ENCODE peak calls at places on chromosomes 11 and 22, in four cellular contexts. S is body of pancreas; Y is CD4-positive, alpha-beta T cell; G is effector memory CD4-positive, alpha-beta T cell. F is an unnamed sample. For H3K27me3, the result is how much of the 10 kb centered on the place peaks cover.

GRCh38 chr22:41913842-41914534 is 886 bp downstream of the SHISA8 start:
- DNase-seq in S (no peak), Y (no peak), G (no peak), F (no peak)

GRCh38 chr11:130706572-130706971 is 209.7 kb downstream of the SNX19 start:
- DNase-seq in S (no peak), Y (no peak), G (no peak), F (no peak)

GRCh38 chr22:25021409-25021808 is 68.9 kb downstream of the KIAA1671 start:
- DNase-seq in S (no peak), Y (no peak), G (no peak), F (no peak)

GRCh38 chr11:14248577-14248976 is 110.4 kb downstream of the RRAS2 start:
- DNase-seq in S (no peak), Y (no peak), G (no peak), F (no peak)

GRCh38 chr11:58391879-58392278 is 14.8 kb downstream of the OR5B3 start:
- DNase-seq in S (no peak), Y (no peak), G (no peak), F (no peak)

GRCh38 chr11:130776044-130776390 is 140.3 kb downstream of the SNX19 start:
- DNase-seq in S (no peak), Y (no peak), G (no peak), F (no peak)

GRCh38 chr11:44708063-44708462 is 18.7 kb upstream of the TSPAN18 start:
- DNase-seq in S (no peak), Y (no peak), G (no peak), F (no peak)

GRCh38 chr11:19555266-19555665 is 157.4 kb upstream of the NAV2 start:
- DNase-seq in S (no peak), Y (no peak), G (no peak), F (peak)

GRCh38 chr22:47781024-47781423 is 1018.6 kb downstream of the TBC1D22A start:
- DNase-seq in S (no peak), Y (no peak), G (no peak), F (no peak)

GRCh38 chr22:36439481-36440271 is 41.8 kb downstream of the TXN2 start:
- DNase-seq in S (peak), Y (no peak), G (no peak), F (peak)

GRCh38 chr11:105000167-105000566 is 22.8 kb downstream of the CASP5 start:
- DNase-seq in S (no peak), Y (no peak), G (no peak), F (no peak)

GRCh38 chr22:42791721-42792452 is 65.2 kb downstream of the ARFGAP3 start:
- DNase-seq in S (peak), Y (no peak), G (no peak), F (peak)

GRCh38 chr11:77074205-77074604 is 7.4 kb downstream of the CAPN5 start:
- DNase-seq in S (peak), Y (no peak), G (no peak), F (peak)

GRCh38 chr11:63448646-63449045 is 42.3 kb downstream of the PLAAT5 start:
- DNase-seq in S (no peak), Y (no peak), G (no peak), F (no peak)

GRCh38 chr11:117836077-117836960 is 11.8 kb upstream of the FXYD2 start:
- DNase-seq in S (no peak), Y (no peak), G (no peak), F (peak)

GRCh38 chr11:46356911-46357482 is 9.7 kb downstream of the DGKZ start:
- DNase-seq in S (no peak), Y (no peak), G (no peak), F (no peak)

GRCh38 chr11:2799881-2800654 is 85.5 kb downstream of the CDKN1C start:
- DNase-seq in S (peak), Y (peak), G (no peak), F (peak)

GRCh38 chr11:116605543-116605942 is 167.2 kb downstream of the BUD13 start:
- DNase-seq in S (no peak), Y (no peak), G (no peak), F (peak)

GRCh38 chr11:26571861-26572654 is at the start of gene MUC15:
- DNase-seq in S (peak), Y (no peak), G (no peak), F (no peak)

GRCh38 chr11:123577081-123577598 is 77.3 kb downstream of the SCN3B start:
- DNase-seq in S (peak), Y (peak), G (no peak), F (peak)

GRCh38 chr11:70159612-70160570 is 43.2 kb upstream of the FADD start:
- DNase-seq in S (peak), Y (no peak), G (no peak), F (peak)

GRCh38 chr22:46514592-46515207 is 22.7 kb downstream of the CELSR1 start:
- DNase-seq in S (no peak), Y (no peak), G (no peak), F (no peak)

GRCh38 chr11:114395776-114396175 is 4.5 kb downstream of the C11orf71 start:
- DNase-seq in S (no peak), Y (no peak), G (no peak), F (no peak)

GRCh38 chr22:44670220-44670983 is 31.6 kb upstream of the PRR5 start:
- DNase-seq in S (no peak), Y (no peak), G (no peak), F (no peak)
- H3K27me3 ChIP-seq in S (under half), Y (under half), G (under half), F (under half)

DNA sequence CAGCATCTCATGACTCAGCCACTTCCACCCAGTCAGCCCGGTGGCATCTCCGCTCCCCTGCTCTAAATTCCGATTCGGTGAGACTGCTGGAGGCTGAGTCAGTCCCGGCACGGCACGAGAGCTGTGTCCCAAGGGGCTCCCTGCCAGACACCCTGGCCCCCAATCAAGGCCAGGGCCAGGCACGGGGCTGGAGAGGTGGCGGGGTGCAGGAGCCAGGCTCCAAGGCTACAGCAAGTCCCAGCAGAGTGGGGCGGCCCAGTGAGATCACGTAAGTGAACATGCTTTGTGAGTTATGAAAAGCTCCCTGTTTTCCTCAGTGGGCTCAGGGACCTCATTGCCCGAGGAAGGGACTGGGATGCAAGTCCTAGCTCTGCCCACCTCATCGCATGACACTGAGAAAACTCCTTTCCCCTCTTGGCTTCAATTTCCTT is 3.0 kb downstream of the C11orf68 start:
- DNase-seq in S (peak), Y (no peak), G (no peak), F (peak)
- H3K27ac ChIP-seq in S (peak), Y (no peak), G (no peak), F (peak)

GRCh38 chr22:29201722-29202230 is 3.9 kb upstream of the EMID1 start:
- DNase-seq in S (no peak), Y (no peak), G (no peak), F (no peak)
- H3K27me3 ChIP-seq in S (under half), Y (under half), G (under half), F (under half)

DNA sequence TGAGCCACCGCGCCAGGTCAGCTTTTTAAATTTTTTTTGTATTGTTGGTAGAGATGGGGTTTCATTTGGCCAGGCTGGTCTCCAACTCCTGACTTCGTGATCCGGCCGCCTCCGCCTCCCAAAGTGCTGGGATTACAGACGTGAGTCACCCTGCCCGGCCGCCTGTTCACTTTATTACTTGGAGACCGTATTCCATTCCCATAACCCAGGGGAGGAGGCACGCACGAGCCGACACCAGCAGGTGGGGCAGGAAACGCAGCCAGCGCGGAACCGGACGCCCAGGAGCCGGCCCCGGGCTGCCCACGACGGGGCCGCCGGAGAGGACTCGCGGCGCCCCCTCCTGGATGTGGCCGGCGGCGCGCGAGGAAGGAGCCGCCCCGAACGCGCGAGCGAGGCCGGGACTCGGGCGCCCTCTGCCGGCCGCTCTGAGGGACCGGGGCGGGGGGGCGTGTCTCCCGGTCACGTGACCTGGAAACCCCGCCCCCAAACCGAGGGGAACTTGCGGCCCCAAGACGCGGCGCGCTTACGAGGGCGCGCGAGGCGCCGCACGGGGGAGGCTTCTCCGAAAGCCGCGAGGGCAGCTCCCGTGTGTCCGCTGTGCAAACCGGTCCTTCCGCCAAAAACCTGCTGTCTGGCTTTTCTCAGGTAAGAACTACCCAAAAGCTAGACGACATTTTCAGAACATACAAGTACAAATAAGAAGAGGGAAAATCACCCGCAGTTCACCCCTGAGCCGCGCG is 11.6 kb upstream of the RNH1 start:
- DNase-seq in S (peak), Y (peak), G (peak), F (peak)
- H3K27ac ChIP-seq in S (peak), Y (peak), G (no peak), F (peak)

DNA sequence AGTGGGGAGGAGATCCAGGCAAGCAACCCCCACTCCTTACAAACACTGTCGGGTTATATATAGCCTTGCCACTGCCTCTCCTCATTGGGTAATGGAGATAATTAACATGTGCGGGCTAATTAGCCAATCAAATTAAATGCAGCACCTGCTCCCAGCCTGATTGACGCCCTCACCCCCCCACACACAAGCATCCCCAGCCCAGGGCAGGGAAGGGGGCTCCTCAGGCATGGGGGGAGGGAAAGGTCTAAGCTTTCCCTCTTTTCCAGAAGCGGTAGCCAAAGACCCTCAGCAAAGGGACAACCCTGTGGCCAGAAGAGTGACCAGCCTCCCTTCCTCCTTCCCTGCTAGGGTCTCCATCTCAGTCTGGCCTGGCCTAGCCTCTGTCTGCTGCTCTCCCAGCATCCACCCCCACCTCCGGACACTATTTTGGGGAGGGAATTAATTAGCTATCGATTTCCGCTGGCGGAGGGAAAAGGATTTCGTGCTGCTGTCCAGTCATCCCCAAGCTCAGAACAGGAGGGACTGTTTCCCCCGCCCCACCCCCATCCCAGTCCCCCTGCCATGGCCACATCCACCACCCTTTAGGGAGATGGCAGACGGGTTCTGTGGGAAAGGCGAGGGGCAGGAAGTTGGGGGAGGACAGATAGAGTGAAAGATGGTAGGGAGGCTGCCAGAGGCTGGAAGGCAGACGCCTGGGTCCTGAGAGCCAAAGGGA is 7.1 kb downstream of the NRXN2 start:
- DNase-seq in S (no peak), Y (no peak), G (no peak), F (no peak)
- H3K27me3 ChIP-seq in S (under half), Y (half or more), G (under half), F (half or more)

DNA sequence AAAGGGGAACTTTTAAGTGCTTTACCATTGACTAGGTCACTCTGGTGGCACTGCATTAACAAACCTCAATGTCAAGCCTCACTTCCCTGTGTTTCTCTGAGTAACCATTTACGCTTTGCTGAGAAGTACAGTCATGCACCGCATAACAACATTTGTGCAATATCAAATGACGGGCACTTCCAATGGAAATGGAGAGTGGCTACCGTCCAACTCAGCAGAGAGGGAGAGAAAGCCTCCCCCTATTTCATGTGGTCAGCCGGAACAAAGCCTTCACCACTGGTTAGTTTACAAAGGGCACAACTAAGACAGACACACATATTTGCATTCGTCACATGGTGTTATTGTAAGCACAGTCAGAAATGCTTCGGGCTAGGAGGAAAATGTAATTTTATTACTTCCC is 117.3 kb downstream of the RASSF10 start:
- DNase-seq in S (no peak), Y (no peak), G (no peak), F (no peak)
- H3K27ac ChIP-seq in S (no peak), Y (no peak), G (no peak), F (no peak)

GRCh38 chr22:49720279-49720959 is 107.3 kb downstream of the BRD1 start:
- DNase-seq in S (no peak), Y (no peak), G (no peak), F (no peak)

GRCh38 chr22:49717322-49717919 is 110.3 kb downstream of the BRD1 start:
- DNase-seq in S (no peak), Y (no peak), G (no peak), F (no peak)

GRCh38 chr22:49721211-49721763 is 106.4 kb downstream of the BRD1 start:
- DNase-seq in S (no peak), Y (no peak), G (no peak), F (no peak)

GRCh38 chr22:49718396-49718795 is 109.3 kb downstream of the BRD1 start:
- DNase-seq in S (no peak), Y (no peak), G (no peak), F (no peak)

DNA sequence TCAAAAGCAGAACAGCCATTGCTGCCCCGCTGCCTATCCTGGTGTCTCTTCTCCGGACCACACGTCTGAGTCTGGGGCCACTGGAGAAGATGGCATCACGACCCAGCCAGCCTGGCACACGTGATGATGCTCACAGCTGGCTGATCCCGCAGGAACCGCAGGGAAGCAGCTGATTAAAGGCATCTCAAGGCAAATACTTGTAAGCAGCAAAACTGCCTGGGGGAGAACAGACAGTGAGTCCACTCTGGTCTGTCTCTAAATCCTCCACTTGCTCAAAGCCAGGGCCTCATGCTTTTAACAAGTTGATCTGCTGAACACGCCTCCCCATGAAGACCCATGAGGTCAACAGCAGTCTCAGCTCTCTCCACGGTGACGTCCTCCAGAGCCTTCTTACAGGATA is 108.6 kb downstream of the BRD1 start:
- DNase-seq in S (no peak), Y (no peak), G (no peak), F (no peak)
- H3K27me3 ChIP-seq in S (under half), Y (under half), G (under half), F (under half)

F was measured in transverse colon.